ENCODE peak calls at places on chromosomes 2 and 18, in seven cellular contexts. O is thyroid gland; M is esophagus squamous epithelium; U is left ventricle myocardium inferior; B is keratinocyte; S is effector memory CD4-positive, alpha-beta T cell; P is cardiac muscle cell. Q is an unnamed sample. For H3K4me1 and H3K36me3, the result is how much of the 10 kb centered on the place peaks cover.

GRCh38 chr2:152546230-152546837 is 170.9 kb downstream of the PRPF40A start:
- DNase-seq in O (no peak), M (no peak), U (no peak), B (no peak), S (no peak), P (no peak), Q (no peak)

GRCh38 chr2:76044701-76045100 is 334.0 kb upstream of the GCFC2 start:
- DNase-seq in O (no peak), M (no peak), U (no peak), B (no peak), S (no peak), P (no peak), Q (no peak)

GRCh38 chr18:79578396-79579260 is 101.0 kb upstream of the CTDP1 start:
- DNase-seq in O (peak), M (no peak), U (no peak), B (no peak), S (no peak), P (no peak), Q (no peak)

GRCh38 chr2:178804791-178805190 is 2.4 kb downstream of the TTN start:
- DNase-seq in O (no peak), M (no peak), U (no peak), B (no peak), S (no peak), P (peak), Q (no peak)

GRCh38 chr2:204072443-204073324 is 136.1 kb downstream of the ICOS start:
- DNase-seq in O (peak), M (no peak), U (no peak), B (no peak), S (peak), P (peak), Q (peak)

GRCh38 chr2:100813527-100813926 is 6.4 kb upstream of the NPAS2 start:
- DNase-seq in O (no peak), M (no peak), U (no peak), B (no peak), S (no peak), P (peak), Q (no peak)

GRCh38 chr2:128494640-128495321 is 176.1 kb upstream of the HS6ST1 start:
- DNase-seq in O (no peak), M (no peak), U (no peak), B (no peak), S (no peak), P (peak), Q (no peak)

GRCh38 chr18:72091369-72091768 is 452.8 kb downstream of the CBLN2 start:
- DNase-seq in O (no peak), M (no peak), U (no peak), B (no peak), S (no peak), P (no peak), Q (no peak)

GRCh38 chr18:78730564-78731422 is 248.8 kb upstream of the SALL3 start:
- DNase-seq in O (peak), M (no peak), U (no peak), B (no peak), S (no peak), P (no peak), Q (no peak)

GRCh38 chr2:239411549-239412319 is 10.9 kb upstream of the HDAC4 start:
- DNase-seq in O (no peak), M (no peak), U (no peak), B (no peak), S (no peak), P (no peak), Q (no peak)

GRCh38 chr18:8602040-8602439 is 7.2 kb upstream of the RAB12 start:
- DNase-seq in O (no peak), M (no peak), U (no peak), B (no peak), S (no peak), P (no peak), Q (no peak)

GRCh38 chr2:233000886-233001750 is 11.9 kb downstream of the NGEF start:
- DNase-seq in O (no peak), M (no peak), U (no peak), B (no peak), S (no peak), P (no peak), Q (no peak)

GRCh38 chr18:3411327-3411726 is 38.6 kb upstream of the TGIF1 start:
- DNase-seq in O (no peak), M (no peak), U (no peak), B (no peak), S (no peak), P (no peak), Q (no peak)

GRCh38 chr2:167534443-167534842 is 646.2 kb downstream of the XIRP2 start:
- DNase-seq in O (no peak), M (no peak), U (no peak), B (no peak), S (no peak), P (no peak), Q (no peak)

GRCh38 chr18:25275414-25276001 is 76.5 kb downstream of the ZNF521 start:
- DNase-seq in O (no peak), M (no peak), U (no peak), B (no peak), S (no peak), P (no peak), Q (no peak)

GRCh38 chr2:238082151-238082550 is 18.0 kb upstream of the ESPNL start:
- DNase-seq in O (no peak), M (no peak), U (no peak), B (no peak), S (no peak), P (no peak), Q (no peak)

GRCh38 chr2:44358498-44358897 is 2.8 kb downstream of the PREPL start:
- DNase-seq in O (peak), M (no peak), U (no peak), B (no peak), S (peak), P (peak), Q (peak)

GRCh38 chr2:190879474-190880373 is 897 bp upstream of the GLS start:
- DNase-seq in O (no peak), M (no peak), U (no peak), B (no peak), S (no peak), P (peak), Q (peak)

GRCh38 chr2:56537756-56538155 is 354.0 kb downstream of the CCDC85A start:
- DNase-seq in O (no peak), M (no peak), U (no peak), B (no peak), S (no peak), P (no peak), Q (no peak)

GRCh38 chr2:12861344-12861942 is 144.7 kb downstream of the TRIB2 start:
- DNase-seq in O (no peak), M (no peak), U (no peak), B (no peak), S (no peak), P (peak), Q (no peak)

GRCh38 chr2:148674063-148675020 is 29.8 kb downstream of the EPC2 start:
- DNase-seq in O (no peak), M (no peak), U (no peak), B (peak), S (no peak), P (no peak), Q (no peak)

GRCh38 chr18:29147944-29148343 is 971.0 kb upstream of the CDH2 start:
- DNase-seq in O (no peak), M (no peak), U (no peak), B (no peak), S (no peak), P (peak), Q (no peak)

GRCh38 chr2:119231975-119232665 is 8.5 kb downstream of the STEAP3 start:
- DNase-seq in O (no peak), M (no peak), U (no peak), B (no peak), S (no peak), P (no peak), Q (no peak)

GRCh38 chr2:26805241-26805676 is 19.4 kb downstream of the CENPA start:
- DNase-seq in O (no peak), M (no peak), U (no peak), B (peak), S (no peak), P (peak), Q (no peak)

GRCh38 chr2:182186132-182186735 is 200.6 kb downstream of the PPP1R1C start:
- DNase-seq in O (no peak), M (no peak), U (no peak), B (no peak), S (no peak), P (peak), Q (no peak)

GRCh38 chr18:25759111-25759510 is 331.3 kb downstream of the SS18 start:
- DNase-seq in O (no peak), M (no peak), U (no peak), B (no peak), S (no peak), P (no peak), Q (no peak)

GRCh38 chr2:28582152-28582551 is 86.3 kb downstream of the PLB1 start:
- DNase-seq in O (no peak), M (no peak), U (no peak), B (no peak), S (no peak), P (no peak), Q (no peak)

GRCh38 chr2:157887946-157888345 is 11.8 kb upstream of the ACVR1 start:
- DNase-seq in O (no peak), M (no peak), U (no peak), B (no peak), S (no peak), P (peak), Q (no peak)

GRCh38 chr2:95031726-95032116 is 6.2 kb downstream of the MAL start:
- DNase-seq in O (no peak), M (no peak), U (no peak), B (no peak), S (no peak), P (no peak), Q (no peak)

GRCh38 chr2:95029898-95030341 is 4.4 kb downstream of the MAL start:
- DNase-seq in O (no peak), M (no peak), U (no peak), B (no peak), S (no peak), P (no peak), Q (no peak)

GRCh38 chr2:95032341-95032740 is 6.8 kb downstream of the MAL start:
- DNase-seq in O (no peak), M (no peak), U (no peak), B (no peak), S (no peak), P (no peak), Q (no peak)

GRCh38 chr2:95031076-95031725 is 5.7 kb downstream of the MAL start:
- DNase-seq in O (peak), M (no peak), U (no peak), B (no peak), S (no peak), P (no peak), Q (no peak)

DNA sequence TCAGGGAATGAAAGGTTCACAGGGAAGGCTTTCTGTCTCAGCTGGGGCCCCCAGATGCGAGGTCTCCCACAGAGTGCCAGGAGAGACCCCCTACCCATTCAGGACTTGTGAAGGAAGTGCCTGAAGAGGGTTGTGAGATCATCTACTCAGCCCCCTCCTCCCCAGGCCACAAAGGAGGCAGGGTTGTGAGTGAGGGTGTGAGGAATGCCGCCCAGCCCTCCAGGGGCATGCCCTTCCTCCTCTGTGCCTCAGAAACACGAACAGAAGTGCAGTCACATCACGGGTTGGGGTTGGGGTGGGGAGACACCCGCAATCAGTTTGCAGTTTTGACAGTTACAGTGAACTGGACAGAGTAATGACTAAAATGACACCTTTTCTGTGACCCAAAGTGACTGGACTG is 5.0 kb downstream of the MAL start:
- DNase-seq in O (no peak), M (no peak), U (no peak), B (no peak), S (no peak), P (no peak), Q (no peak)
- H3K27ac ChIP-seq in O (no peak), M (peak), U (no peak), B (no peak), S (peak), P (no peak), Q (no peak)

DNA sequence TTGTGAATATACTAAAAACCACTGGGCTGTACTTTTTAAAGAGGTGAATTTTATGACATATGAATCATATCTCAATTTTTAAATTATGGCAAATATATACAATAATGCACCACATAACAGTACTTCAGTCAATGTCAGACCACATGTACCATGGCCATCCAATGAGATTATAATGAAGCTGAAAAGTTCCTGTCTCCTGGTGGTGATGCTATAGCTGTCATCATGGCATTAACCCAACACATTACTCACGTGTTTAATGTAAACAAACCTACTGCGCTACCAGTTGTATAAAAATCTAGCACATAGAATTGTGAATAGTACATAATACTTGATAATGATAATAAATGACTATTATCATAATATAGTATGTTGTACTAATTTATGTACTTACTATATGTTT is 77.6 kb upstream of the ID2 start:
- DNase-seq in O (no peak), M (no peak), U (no peak), B (no peak), S (no peak), P (no peak), Q (no peak)
- H3K4me1 ChIP-seq in O (under half), M (under half), U (under half), B (under half), S (under half), P (under half), Q (under half)

GRCh38 chr2:234715671-234716250 is 218.9 kb upstream of the ARL4C start:
- DNase-seq in O (no peak), M (no peak), U (no peak), B (no peak), S (no peak), P (no peak), Q (no peak)
- H3K36me3 ChIP-seq in O (under half), M (under half), U (under half), B (under half), S (under half), P (under half), Q (under half)

DNA sequence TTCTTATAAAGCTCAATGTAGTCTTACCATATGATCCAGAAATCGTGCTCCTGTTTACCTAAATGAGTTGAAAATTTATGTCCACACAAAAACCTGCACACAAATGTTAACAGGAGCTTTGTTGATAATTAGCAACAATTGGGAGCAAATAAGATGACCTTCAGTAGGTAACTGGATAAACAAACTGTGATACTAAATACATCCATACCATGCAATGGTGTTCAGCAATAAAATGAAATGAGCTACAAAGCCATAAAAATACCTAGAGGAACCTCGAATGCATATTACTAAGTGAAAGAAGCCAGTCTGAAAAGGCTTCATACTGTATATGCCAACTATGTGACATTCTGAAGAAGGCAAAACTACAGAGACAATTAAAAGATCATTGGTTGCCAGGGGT is 185.6 kb upstream of the HNRNPA3 start:
- DNase-seq in O (no peak), M (no peak), U (no peak), B (no peak), S (no peak), P (no peak), Q (no peak)
- H3K27ac ChIP-seq in O (no peak), M (no peak), U (no peak), B (no peak), S (no peak), P (no peak), Q (no peak)

GRCh38 chr2:10370390-10370789 is 67.7 kb downstream of the HPCAL1 start:
- DNase-seq in O (no peak), M (no peak), U (no peak), B (no peak), S (no peak), P (no peak), Q (no peak)
- H3K4me1 ChIP-seq in O (under half), M (under half), U (under half), B (under half), S (under half), P (under half), Q (under half)